ENCODE peak calls at places on chromosomes 6 and 20, in nine cellular contexts. A is cardiac muscle cell, T is stomach, S is BJ, V is heart left ventricle, F is breast epithelium, R is epithelial cell of esophagus, I is esophagus muscularis mucosa, M is AG09309. Q is an unnamed sample.

GRCh38 chr6:125066964-125067363 is 86.6 kb upstream of the TPD52L1 start:
- DNase-seq in T (no peak), R (peak; percentile 55), F (no peak), A (no peak), I (no peak), V (no peak), M (no peak), S (no peak), Q (peak; percentile 50)

GRCh38 chr6:18207438-18207837 is 52.2 kb downstream of the KDM1B start:
- DNase-seq in T (no peak), R (no peak), V (no peak), M (no peak), I (no peak), S (no peak), F (no peak), A (no peak), Q (no peak)

GRCh38 chr20:40930561-40930960 is 98.1 kb upstream of the TOP1 start:
- DNase-seq in S (no peak), R (no peak), T (no peak), F (no peak), V (no peak), A (no peak), M (no peak), I (no peak), Q (no peak)

GRCh38 chr6:109379706-109380105 is 2.6 kb downstream of the CD164 start:
- DNase-seq in V (no peak), F (no peak), M (no peak), I (no peak), A (no peak), R (no peak), S (no peak), T (no peak), Q (peak; percentile 47)

GRCh38 chr20:58699246-58700107 is 6.9 kb downstream of the NPEPL1 start:
- DNase-seq in T (no peak), I (no peak), A (no peak), V (no peak), M (no peak), S (no peak), F (peak; percentile 30), R (no peak), Q (no peak)

GRCh38 chr6:79601020-79601609 is 30.0 kb upstream of the SH3BGRL2 start:
- DNase-seq in T (no peak), I (no peak), S (peak; percentile 65), A (no peak), R (peak; percentile 77), V (no peak), F (no peak), M (peak; percentile 37), Q (no peak)

GRCh38 chr6:112187736-112188135 is 66.6 kb downstream of the LAMA4 start:
- DNase-seq in F (no peak), V (no peak), M (no peak), S (no peak), R (no peak), T (no peak), I (no peak), A (no peak), Q (no peak)

GRCh38 chr6:122692175-122692598 is 82.0 kb downstream of the PKIB start:
- DNase-seq in S (no peak), R (peak; percentile 60), F (peak; percentile 54), I (no peak), A (no peak), T (no peak), M (peak; percentile 10), V (no peak), Q (peak; percentile 87)

GRCh38 chr6:32112436-32112980 is 3.4 kb upstream of the TNXB start:
- DNase-seq in F (no peak), I (no peak), V (no peak), S (no peak), T (no peak), M (no peak), R (no peak), A (no peak), Q (peak; percentile 68)

GRCh38 chr20:34293119-34293518 is 10.0 kb downstream of the AHCY start:
- DNase-seq in I (no peak), F (no peak), S (no peak), V (no peak), T (no peak), R (no peak), M (no peak), A (no peak), Q (no peak)

GRCh38 chr6:27076116-27076515 is 171.4 kb upstream of the PRSS16 start:
- DNase-seq in R (no peak), F (no peak), S (no peak), I (no peak), V (no peak), M (no peak), T (no peak), A (no peak), Q (no peak)

GRCh38 chr6:315921-316752 is 23.9 kb downstream of the DUSP22 start:
- DNase-seq in M (no peak), I (no peak), S (no peak), A (no peak), R (no peak), V (no peak), F (no peak), T (no peak), Q (peak; percentile 22)

GRCh38 chr6:161373905-161374451 is 100.1 kb upstream of the AGPAT4 start:
- DNase-seq in V (peak; percentile 77), S (no peak), R (peak; percentile 67), T (peak; percentile 78), M (no peak), F (peak; percentile 72), A (peak; percentile 76), I (no peak), Q (peak; percentile 48)
- H3K4me3 ChIP-seq in V (no peak overlapping the region), S (no peak overlapping the region), R (no peak overlapping the region), T (no peak overlapping the region), M (no peak overlapping the region), F (no peak overlapping the region), A (no peak overlapping the region), I (no peak overlapping the region), Q (no peak overlapping the region)

GRCh38 chr20:23623666-23624065 is 14.1 kb downstream of the CST3 start:
- DNase-seq in R (peak; percentile 61), F (no peak), T (no peak), A (no peak), I (no peak), S (no peak), M (no peak), V (no peak), Q (no peak)

GRCh38 chr20:23626040-23626620 is 11.6 kb downstream of the CST3 start:
- DNase-seq in S (no peak), A (no peak), V (no peak), R (peak; percentile 93), T (peak; percentile 55), I (peak; percentile 90), M (no peak), F (no peak), Q (peak; percentile 34)

GRCh38 chr20:23624307-23624706 is 13.4 kb downstream of the CST3 start:
- DNase-seq in A (no peak), R (no peak), I (no peak), S (no peak), T (no peak), V (no peak), M (no peak), F (no peak), Q (no peak)

GRCh38 chr20:23627501-23627900 is 10.3 kb downstream of the CST3 start:
- DNase-seq in S (no peak), A (no peak), F (no peak), R (no peak), M (no peak), I (no peak), T (no peak), V (no peak), Q (no peak)

GRCh38 chr20:23625236-23625964 is 12.4 kb downstream of the CST3 start:
- DNase-seq in A (no peak), V (no peak), T (no peak), I (peak; percentile 86), M (no peak), S (no peak), F (no peak), R (peak; percentile 85), Q (no peak)
- TF ChIP-seq CTCF in A (no peak), V (no peak), T (no peak), I (no peak), M (no peak), S (no peak), F (no peak), R (no peak), Q (no peak)

DNA sequence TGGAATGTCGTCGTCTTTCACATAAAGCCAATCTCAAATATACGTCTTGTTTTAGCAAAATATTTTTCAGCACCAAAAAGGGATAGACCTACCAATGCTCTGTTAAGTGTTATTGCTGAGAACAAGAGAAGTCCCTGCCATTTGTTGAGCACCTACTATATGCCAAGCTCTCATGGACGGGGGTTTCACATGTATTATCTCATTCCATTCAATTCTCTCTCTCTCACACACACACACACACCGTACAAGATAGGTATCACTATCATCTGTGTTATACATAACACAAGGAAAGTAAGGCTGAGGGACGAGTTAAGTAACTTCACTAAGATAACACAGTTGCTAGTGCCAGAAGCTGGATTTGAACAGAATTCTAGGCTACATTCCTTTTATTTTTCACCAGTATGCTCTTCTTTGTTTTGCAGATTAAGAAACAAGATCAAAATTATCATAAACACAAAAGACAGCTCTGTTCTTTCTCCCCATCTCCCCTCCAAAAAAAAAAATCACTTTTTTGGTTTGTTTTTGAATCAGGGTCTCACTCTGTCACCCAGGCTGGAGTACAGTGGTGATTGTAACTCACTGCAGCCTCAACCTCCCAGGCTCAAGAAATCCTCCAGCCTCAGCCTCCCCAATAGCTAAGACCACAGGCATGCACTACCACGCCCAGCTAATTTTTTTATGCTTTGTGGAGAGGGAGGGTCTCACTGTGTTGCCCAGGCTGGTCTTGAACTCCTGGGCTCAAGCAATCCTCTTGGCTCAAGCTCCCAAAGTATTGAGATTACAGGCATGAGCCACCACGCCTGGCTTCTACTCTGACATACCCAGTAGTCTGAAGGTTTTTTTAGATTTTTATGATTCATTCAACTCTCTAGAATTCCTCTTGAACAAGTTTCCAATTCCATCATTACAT is 1.0 kb upstream of the ARHGAP18 start:
- DNase-seq in A (no peak), T (no peak), R (no peak), I (no peak), F (no peak), V (no peak), M (no peak), S (no peak), Q (no peak)
- H3K4me3 ChIP-seq in A (peak overlapping the region; percentile 33), T (peak overlapping the region; percentile 62), R (peak overlapping the region; percentile 63), I (peak overlapping the region; percentile 67), F (peak overlapping the region; percentile 66), V (no peak overlapping the region), M (peak overlapping the region; percentile 89), S (peak overlapping the region; percentile 56), Q (peak overlapping the region; percentile 78)

GRCh38 chr6:22106445-22106844 is 190.4 kb downstream of the PRL start:
- DNase-seq in I (no peak), R (no peak), M (no peak), F (no peak), V (no peak), S (no peak), T (no peak), A (no peak), Q (no peak)

GRCh38 chr6:22112490-22112889 is 184.3 kb downstream of the PRL start:
- DNase-seq in M (no peak), I (no peak), F (no peak), T (no peak), A (no peak), V (no peak), S (no peak), R (peak; percentile 80), Q (peak; percentile 11)

GRCh38 chr6:22113046-22113766 is 183.6 kb downstream of the PRL start:
- DNase-seq in R (peak; percentile 99), I (no peak), M (peak; percentile 99), T (no peak), F (no peak), S (peak; percentile 94), A (no peak), V (no peak), Q (peak; percentile 97)

GRCh38 chr6:22110042-22110441 is 186.8 kb downstream of the PRL start:
- DNase-seq in I (no peak), F (no peak), S (no peak), M (no peak), R (no peak), V (no peak), T (no peak), A (no peak), Q (peak; percentile 5)

GRCh38 chr6:22108199-22108598 is 188.6 kb downstream of the PRL start:
- DNase-seq in R (peak; percentile 46), A (no peak), V (no peak), T (no peak), F (no peak), S (no peak), I (no peak), M (no peak), Q (peak; percentile 8)
- TF ChIP-seq CTCF in R (no peak), A (no peak), V (no peak), T (no peak), F (no peak), S (no peak), I (no peak), M (no peak), Q (no peak)